ENCODE peak calls at places on chromosome 3, in eight cellular contexts. A, R, V, D, W, S, I and Y are unnamed samples.

GRCh38 chr3:124821356-124821755 is 65.8 kb downstream of the ITGB5 start:
- DNase-seq in A (no peak), R (no peak), V (no peak), D (no peak), W (no peak), S (no peak), I (no peak), Y (no peak)

GRCh38 chr3:127304121-127304744 is 16.4 kb upstream of the PRR20G start:
- DNase-seq in A (peak; percentile 86), R (peak; percentile 13), V (no peak), D (peak; percentile 43), W (peak; percentile 69), S (peak; percentile 97), I (no peak), Y (peak; percentile 85)

GRCh38 chr3:4852780-4853748 is 126.2 kb upstream of the BHLHE40 start:
- DNase-seq in A (no peak), R (no peak), V (no peak), D (no peak), W (no peak), S (no peak), I (no peak), Y (no peak)

GRCh38 chr3:179181021-179181472 is 32.9 kb downstream of the PIK3CA start:
- DNase-seq in A (no peak), R (no peak), V (no peak), D (no peak), W (no peak), S (no peak), I (no peak), Y (no peak)

GRCh38 chr3:133457025-133457424 is 57.2 kb downstream of the BFSP2 start:
- DNase-seq in A (no peak), R (no peak), V (no peak), D (no peak), W (no peak), S (no peak), I (no peak), Y (no peak)

GRCh38 chr3:19148768-19149091 is 420 bp downstream of the KCNH8 start:
- DNase-seq in A (no peak), R (no peak), V (no peak), D (no peak), W (no peak), S (no peak), I (no peak), Y (no peak)

GRCh38 chr3:127171721-127172120 is 21.2 kb upstream of the PRR23E start:
- DNase-seq in A (no peak), R (no peak), V (no peak), D (no peak), W (no peak), S (no peak), I (no peak), Y (no peak)

GRCh38 chr3:129989391-129989790 is 14.9 kb downstream of the TRH start:
- DNase-seq in A (no peak), R (no peak), V (no peak), D (no peak), W (no peak), S (no peak), I (no peak), Y (no peak)

GRCh38 chr3:42670051-42670576 is 15.2 kb upstream of the KLHL40 start:
- DNase-seq in A (no peak), R (no peak), V (no peak), D (no peak), W (no peak), S (peak; percentile 7), I (no peak), Y (no peak)

GRCh38 chr3:85255954-85256353 is 297.2 kb downstream of the CADM2 start:
- DNase-seq in A (no peak), R (no peak), V (no peak), D (peak; percentile 11), W (no peak), S (no peak), I (no peak), Y (no peak)

GRCh38 chr3:62226601-62227339 is 146.6 kb downstream of the FEZF2 start:
- DNase-seq in A (no peak), R (no peak), V (no peak), D (no peak), W (no peak), S (no peak), I (no peak), Y (peak; percentile 66)

GRCh38 chr3:20141841-20142240 is 44.2 kb downstream of the SGO1 start:
- DNase-seq in A (no peak), R (no peak), V (no peak), D (peak; percentile 48), W (no peak), S (no peak), I (peak; percentile 89), Y (no peak)

GRCh38 chr3:188869628-188870027 is 302.1 kb upstream of the TPRG1 start:
- DNase-seq in A (no peak), R (no peak), V (no peak), D (no peak), W (no peak), S (no peak), I (no peak), Y (no peak)

GRCh38 chr3:10320320-10320677 is 613 bp downstream of the SEC13 start:
- DNase-seq in A (no peak), R (no peak), V (no peak), D (no peak), W (no peak), S (no peak), I (no peak), Y (no peak)

GRCh38 chr3:185401319-185401955 is 38.5 kb downstream of the MAP3K13 start:
- DNase-seq in A (no peak), R (no peak), V (no peak), D (no peak), W (no peak), S (no peak), I (no peak), Y (peak; percentile 50)

GRCh38 chr3:178669046-178669445 is 132.8 kb downstream of the KCNMB2 start:
- DNase-seq in A (no peak), R (no peak), V (no peak), D (peak; percentile 7), W (no peak), S (no peak), I (no peak), Y (no peak)

GRCh38 chr3:19489936-19490335 is 341.6 kb downstream of the KCNH8 start:
- DNase-seq in A (peak; percentile 41), R (no peak), V (no peak), D (no peak), W (no peak), S (no peak), I (no peak), Y (no peak)

GRCh38 chr3:160945346-160945745 is 159.8 kb downstream of the B3GALNT1 start:
- DNase-seq in A (no peak), R (no peak), V (no peak), D (no peak), W (no peak), S (no peak), I (no peak), Y (no peak)

GRCh38 chr3:66399529-66400232 is 101.1 kb downstream of the LRIG1 start:
- DNase-seq in A (no peak), R (no peak), V (no peak), D (no peak), W (no peak), S (no peak), I (peak; percentile 52), Y (no peak)

GRCh38 chr3:142028174-142028833 is 121.0 kb downstream of the TFDP2 start:
- DNase-seq in A (no peak), R (peak; percentile 68), V (no peak), D (peak; percentile 95), W (no peak), S (no peak), I (no peak), Y (no peak)

GRCh38 chr3:61414456-61414855 is 146.9 kb upstream of the PTPRG start:
- DNase-seq in A (no peak), R (no peak), V (no peak), D (no peak), W (no peak), S (no peak), I (no peak), Y (no peak)

GRCh38 chr3:151327571-151328198 is 1.7 kb downstream of the P2RY13 start:
- DNase-seq in A (no peak), R (no peak), V (no peak), D (peak; percentile 51), W (no peak), S (no peak), I (no peak), Y (no peak)

GRCh38 chr3:77530870-77531269 is 491.0 kb downstream of the ROBO2 start:
- DNase-seq in A (no peak), R (no peak), V (no peak), D (no peak), W (no peak), S (no peak), I (no peak), Y (no peak)

GRCh38 chr3:23646201-23646955 is 159.4 kb upstream of the UBE2E1 start:
- DNase-seq in A (no peak), R (no peak), V (no peak), D (no peak), W (no peak), S (no peak), I (no peak), Y (peak; percentile 68)
- H3K4me1 ChIP-seq in A (no peaks in the 10 kb centered on the region), R (no peaks in the 10 kb centered on the region), V (no peaks in the 10 kb centered on the region), D (peaks cover 54% of the 10 kb centered on the region), W (no peaks in the 10 kb centered on the region), S (no peaks in the 10 kb centered on the region), I (no peaks in the 10 kb centered on the region), Y (no peaks in the 10 kb centered on the region)

GRCh38 chr3:187042062-187042745 is 97.1 kb downstream of the RPL39L start:
- DNase-seq in A (no peak), R (no peak), V (no peak), D (no peak), W (no peak), S (no peak), I (no peak), Y (no peak)
- TF ChIP-seq POLR2AphosphoS5 in A (no peak), R (no peak), V (no peak), D (no peak), W (no peak), S (no peak), I (no peak), Y (no peak)

GRCh38 chr3:71582612-71583568 is 638 bp downstream of the FOXP1 start:
- DNase-seq in A (peak; percentile 92), R (peak; percentile 49), V (peak; percentile 74), D (peak; percentile 88), W (peak; percentile 75), S (peak; percentile 78), I (peak; percentile 88), Y (peak; percentile 94)
- H3K4me1 ChIP-seq in A (peaks cover 21% of the 10 kb centered on the region), R (peaks cover 8% of the 10 kb centered on the region), V (no peaks in the 10 kb centered on the region), D (peaks cover 27% of the 10 kb centered on the region), W (peaks cover 49% of the 10 kb centered on the region), S (peaks cover 57% of the 10 kb centered on the region), I (peaks cover 17% of the 10 kb centered on the region), Y (peaks cover 37% of the 10 kb centered on the region)

GRCh38 chr3:182122779-182123178 is 411.1 kb downstream of the SOX2 start:
- DNase-seq in A (no peak), R (no peak), V (no peak), D (peak; percentile 6), W (no peak), S (no peak), I (no peak), Y (no peak)

GRCh38 chr3:182124187-182124586 is 412.5 kb downstream of the SOX2 start:
- DNase-seq in A (no peak), R (no peak), V (no peak), D (no peak), W (no peak), S (no peak), I (no peak), Y (no peak)

GRCh38 chr3:182118081-182118480 is 406.4 kb downstream of the SOX2 start:
- DNase-seq in A (no peak), R (no peak), V (no peak), D (no peak), W (no peak), S (no peak), I (no peak), Y (no peak)

GRCh38 chr3:182124716-182125115 is 413.0 kb downstream of the SOX2 start:
- DNase-seq in A (no peak), R (no peak), V (no peak), D (no peak), W (no peak), S (no peak), I (no peak), Y (no peak)

GRCh38 chr3:182121424-182121823 is 409.7 kb downstream of the SOX2 start:
- DNase-seq in A (no peak), R (no peak), V (no peak), D (no peak), W (no peak), S (no peak), I (no peak), Y (no peak)
- TF ChIP-seq POLR2AphosphoS5 in A (no peak), R (no peak), V (no peak), D (no peak), W (no peak), S (no peak), I (no peak), Y (no peak)